ENCODE peak calls at places on chromosomes 16 and 17, in eight cellular contexts. U is stomach, T is mammary epithelial cell, S is neural progenitor cell, R is transverse colon, Z is heart right ventricle, D is prostate gland, F is sigmoid colon. P is an unnamed sample.

GRCh38 chr16:80150978-80151705 is 389.7 kb upstream of the DYNLRB2 start:
- DNase-seq in U (no peak), S (no peak), R (no peak), Z (no peak), F (no peak), D (no peak), T (no peak), P (no peak)

GRCh38 chr17:50200447-50201225 is 795 bp downstream of the COL1A1 start:
- DNase-seq in D (peak; percentile 89), S (peak; percentile 96), F (peak; percentile 98), T (peak; percentile 80), Z (peak; percentile 88), R (peak; percentile 91), U (peak; percentile 94), P (peak; percentile 92)

GRCh38 chr16:50741225-50741807 is 570 bp upstream of the CYLD start:
- DNase-seq in D (no peak), Z (peak; percentile 29), F (no peak), R (peak; percentile 14), S (peak; percentile 22), U (no peak), T (peak; percentile 64), P (no peak)

GRCh38 chr17:39867084-39867890 is 715 bp upstream of the ZPBP2 start:
- DNase-seq in F (no peak), Z (no peak), D (no peak), S (no peak), T (no peak), R (peak; percentile 42), U (no peak), P (no peak)

GRCh38 chr16:84643677-84644076 is 4.6 kb upstream of the KLHL36 start:
- DNase-seq in D (no peak), Z (no peak), S (no peak), R (no peak), T (peak; percentile 45), F (no peak), U (no peak), P (no peak)

GRCh38 chr16:14628806-14629611 is 1.1 kb downstream of the PARN start:
- DNase-seq in Z (no peak), U (no peak), S (no peak), F (no peak), R (no peak), D (no peak), T (peak; percentile 16), P (no peak)

GRCh38 chr16:20781697-20782096 is 17.9 kb downstream of the ACSM3 start:
- DNase-seq in S (no peak), Z (no peak), U (no peak), R (no peak), D (no peak), T (no peak), F (no peak), P (no peak)

GRCh38 chr17:54980372-54980771 is 11.8 kb downstream of the STXBP4 start:
- DNase-seq in Z (no peak), F (no peak), D (no peak), R (no peak), S (no peak), U (no peak), T (no peak), P (no peak)

GRCh38 chr17:6823011-6823442 is 8.5 kb downstream of the TEKT1 start:
- DNase-seq in T (peak; percentile 86), D (no peak), U (no peak), S (no peak), Z (no peak), F (no peak), R (no peak), P (no peak)

GRCh38 chr16:66001432-66001831 is 365.1 kb upstream of the CDH5 start:
- DNase-seq in Z (no peak), R (no peak), D (no peak), S (no peak), F (no peak), U (no peak), T (no peak), P (no peak)

GRCh38 chr16:72837846-72838661 is 209.9 kb downstream of the ZFHX3 start:
- DNase-seq in R (no peak), F (no peak), U (no peak), T (no peak), Z (no peak), S (peak; percentile 20), D (no peak), P (no peak)

GRCh38 chr17:61411114-61411943 is 11.7 kb downstream of the TBX2 start:
- DNase-seq in D (peak; percentile 73), S (peak; percentile 87), F (peak; percentile 76), T (peak; percentile 48), R (peak; percentile 60), U (peak; percentile 51), Z (peak; percentile 70), P (peak; percentile 74)

GRCh38 chr17:9470171-9470570 is 105.4 kb downstream of the STX8 start:
- DNase-seq in T (no peak), Z (no peak), R (no peak), S (no peak), U (no peak), F (no peak), D (no peak), P (no peak)

GRCh38 chr17:59331929-59332889 is 754 bp downstream of the YPEL2 start:
- DNase-seq in Z (peak; percentile 77), T (peak; percentile 9), U (peak; percentile 57), S (peak; percentile 58), D (peak; percentile 23), R (peak; percentile 51), F (peak; percentile 79), P (peak; percentile 73)

GRCh38 chr17:20010099-20010863 is 1.1 kb downstream of the SPECC1 start:
- DNase-seq in F (no peak), S (peak; percentile 58), R (peak; percentile 20), Z (peak; percentile 20), T (peak; percentile 42), U (peak; percentile 45), D (peak; percentile 23), P (no peak)

GRCh38 chr16:5653789-5654188 is 556.2 kb upstream of the EEF2KMT start:
- DNase-seq in Z (no peak), T (no peak), U (no peak), S (no peak), D (no peak), F (no peak), R (no peak), P (no peak)

GRCh38 chr17:30273373-30273772 is 18.4 kb downstream of the BLMH start:
- DNase-seq in D (no peak), F (no peak), U (no peak), S (no peak), Z (no peak), T (no peak), R (no peak), P (no peak)

GRCh38 chr17:30263552-30264333 is 28.0 kb downstream of the BLMH start:
- DNase-seq in Z (no peak), T (no peak), S (no peak), D (no peak), F (no peak), R (no peak), U (no peak), P (no peak)

GRCh38 chr17:30271102-30271501 is 20.6 kb downstream of the BLMH start:
- DNase-seq in T (no peak), U (no peak), F (no peak), Z (no peak), R (no peak), D (no peak), S (no peak), P (no peak)

GRCh38 chr17:30267625-30268024 is 24.1 kb downstream of the BLMH start:
- DNase-seq in U (no peak), Z (no peak), F (no peak), R (no peak), S (no peak), D (no peak), T (no peak), P (no peak)
- H3K36me3 ChIP-seq in U (peaks cover 95% of the 10 kb centered on the region), Z (no peaks in the 10 kb centered on the region), F (peaks cover 86% of the 10 kb centered on the region), R (peaks cover 16% of the 10 kb centered on the region), S (peaks cover 13% of the 10 kb centered on the region), D (peaks cover 2% of the 10 kb centered on the region), T (no peaks in the 10 kb centered on the region), P (peaks cover 86% of the 10 kb centered on the region)

DNA sequence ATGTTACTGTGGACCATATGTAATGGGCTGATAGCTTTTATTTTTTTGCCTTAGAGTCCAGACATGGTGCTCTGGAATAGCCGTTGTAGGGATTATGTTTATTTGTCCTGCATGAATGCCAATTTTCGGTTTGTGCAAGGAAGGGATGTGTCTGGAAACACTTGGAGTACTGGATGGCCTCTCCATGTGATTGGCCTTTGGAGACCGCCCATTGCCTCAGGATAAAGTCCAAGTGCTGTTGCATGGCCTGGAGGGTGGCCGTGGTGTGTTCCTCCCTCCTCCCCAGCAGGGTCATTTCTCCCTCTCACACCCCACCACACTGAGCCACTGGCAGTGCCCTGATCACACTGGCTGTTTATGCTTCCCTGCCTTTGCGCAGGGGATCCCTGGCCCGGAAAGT is 93.9 kb downstream of the MSI2 start:
- DNase-seq in T (no peak), S (no peak), Z (peak; percentile 40), F (no peak), D (no peak), R (no peak), U (no peak), P (no peak)
- H3K4me1 ChIP-seq in T (no peaks in the 10 kb centered on the region), S (no peaks in the 10 kb centered on the region), Z (peaks cover 14% of the 10 kb centered on the region), F (peaks cover 6% of the 10 kb centered on the region), D (no peaks in the 10 kb centered on the region), R (no peaks in the 10 kb centered on the region), U (no peaks in the 10 kb centered on the region), P (no peaks in the 10 kb centered on the region)

GRCh38 chr16:83609178-83609577 is 198.6 kb upstream of the HSBP1 start:
- DNase-seq in T (no peak), R (no peak), D (no peak), Z (no peak), U (no peak), F (no peak), S (no peak), P (no peak)

GRCh38 chr16:83603981-83604570 is 203.7 kb upstream of the HSBP1 start:
- DNase-seq in T (no peak), R (no peak), F (no peak), Z (no peak), D (no peak), U (no peak), S (no peak), P (no peak)

GRCh38 chr16:83602797-83603735 is 204.7 kb upstream of the HSBP1 start:
- DNase-seq in D (no peak), Z (no peak), S (no peak), T (no peak), R (no peak), U (no peak), F (no peak), P (no peak)

GRCh38 chr16:83606486-83607030 is 201.2 kb upstream of the HSBP1 start:
- DNase-seq in U (no peak), F (no peak), Z (no peak), S (no peak), R (no peak), D (no peak), T (no peak), P (no peak)
- TF ChIP-seq CTCF in U (no peak), F (no peak), Z (no peak), S (no peak), R (no peak), D (no peak), T (no peak), P (no peak)

DNA sequence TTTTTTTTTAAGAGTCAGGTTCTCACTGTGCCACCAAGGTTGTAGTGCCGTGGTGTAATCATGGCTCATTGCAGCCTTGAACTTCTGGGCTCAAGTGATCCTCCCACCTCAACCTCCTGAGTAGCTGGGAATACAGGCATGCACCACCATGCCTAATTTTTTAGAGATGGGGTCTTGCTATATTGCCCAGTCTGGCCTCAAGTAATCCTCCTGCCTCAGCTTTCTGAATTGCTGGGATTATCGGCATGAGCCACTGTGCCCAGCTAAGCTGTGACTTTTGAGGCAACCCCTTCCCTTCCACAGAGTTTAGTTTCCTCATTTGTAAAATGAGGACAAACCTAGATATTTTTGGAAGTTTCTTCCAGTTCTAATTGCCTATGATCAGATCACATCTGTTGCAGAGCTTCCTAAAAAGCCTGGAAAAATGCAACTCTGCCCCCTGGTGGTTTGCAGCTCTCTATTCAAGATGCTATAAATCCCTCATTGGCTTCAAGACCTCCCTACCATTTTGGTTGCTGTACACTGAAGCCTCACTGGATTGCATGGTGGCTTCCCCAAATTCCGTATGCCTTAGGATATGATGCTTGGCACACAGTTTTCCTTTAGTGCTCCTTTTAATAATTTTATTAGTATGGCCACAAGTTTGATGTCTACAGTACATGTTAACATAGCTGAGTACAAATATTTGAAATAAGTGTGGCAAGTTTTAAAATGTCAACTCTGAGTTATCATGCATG is 19.3 kb downstream of the GDE1 start:
- DNase-seq in Z (no peak), U (peak; percentile 80), S (peak; percentile 85), D (peak; percentile 76), R (peak; percentile 83), T (peak; percentile 51), F (peak; percentile 77), P (peak; percentile 69)
- H3K36me3 ChIP-seq in Z (no peaks in the 10 kb centered on the region), U (peaks cover 98% of the 10 kb centered on the region), S (no peaks in the 10 kb centered on the region), D (no peaks in the 10 kb centered on the region), R (peaks cover 42% of the 10 kb centered on the region), T (peaks cover 6% of the 10 kb centered on the region), F (peaks cover 89% of the 10 kb centered on the region), P (peaks cover 97% of the 10 kb centered on the region)

P was measured in lower lobe of right lung.